ENCODE peak calls at places on chromosomes 1 and 21, in ten cellular contexts. V is A549; S is Peyer's patch; Q is OCI-LY7; G is aorta; O is effector memory CD4-positive, alpha-beta T cell; Y is lower leg skin; W is bronchial epithelial cell; H is GM23338; J is fibroblast of pulmonary artery. Z is an unnamed sample.

GRCh38 chr21:36738489-36739126 is 39.7 kb downstream of the SIM2 start:
- DNase-seq in V (no peak), S (no peak), Q (no peak), G (no peak), O (no peak), Y (no peak), W (no peak), H (no peak), J (no peak), Z (no peak)

GRCh38 chr1:221724931-221725605 is 16.8 kb downstream of the DUSP10 start:
- DNase-seq in V (no peak), S (no peak), Q (no peak), G (peak), O (no peak), Y (peak), W (peak), H (no peak), J (peak), Z (peak)

GRCh38 chr21:25179116-25179515 is 428.2 kb downstream of the MRPL39 start:
- DNase-seq in V (no peak), S (no peak), Q (no peak), G (no peak), O (no peak), Y (no peak), W (no peak), H (no peak), J (peak), Z (peak)

GRCh38 chr1:9316080-9316444 is 23.4 kb downstream of the SPSB1 start:
- DNase-seq in V (no peak), S (no peak), Q (no peak), G (no peak), O (no peak), Y (no peak), W (no peak), H (no peak), J (no peak), Z (no peak)

GRCh38 chr1:5632814-5633213 is 359.4 kb downstream of the NPHP4 start:
- DNase-seq in V (no peak), S (no peak), Q (no peak), G (no peak), O (no peak), Y (no peak), W (no peak), H (no peak), J (no peak), Z (no peak)

GRCh38 chr1:30904962-30905335 is 3.6 kb downstream of the SDC3 start:
- DNase-seq in V (no peak), S (no peak), Q (no peak), G (peak), O (no peak), Y (no peak), W (no peak), H (no peak), J (no peak), Z (no peak)

GRCh38 chr1:114428083-114428754 is 82.8 kb downstream of the TRIM33 start:
- DNase-seq in V (no peak), S (no peak), Q (peak), G (no peak), O (no peak), Y (no peak), W (peak), H (no peak), J (peak), Z (no peak)

GRCh38 chr1:44660176-44660575 is 14.1 kb downstream of the TMEM53 start:
- DNase-seq in V (no peak), S (no peak), Q (no peak), G (no peak), O (no peak), Y (no peak), W (no peak), H (no peak), J (peak), Z (no peak)

GRCh38 chr1:157994081-157994581 is 686 bp downstream of the KIRREL1 start:
- DNase-seq in V (no peak), S (no peak), Q (no peak), G (peak), O (no peak), Y (no peak), W (no peak), H (peak), J (no peak), Z (no peak)

GRCh38 chr1:236524892-236525179 is 1.1 kb downstream of the LGALS8 start:
- DNase-seq in V (no peak), S (no peak), Q (peak), G (no peak), O (no peak), Y (no peak), W (no peak), H (no peak), J (no peak), Z (no peak)

DNA sequence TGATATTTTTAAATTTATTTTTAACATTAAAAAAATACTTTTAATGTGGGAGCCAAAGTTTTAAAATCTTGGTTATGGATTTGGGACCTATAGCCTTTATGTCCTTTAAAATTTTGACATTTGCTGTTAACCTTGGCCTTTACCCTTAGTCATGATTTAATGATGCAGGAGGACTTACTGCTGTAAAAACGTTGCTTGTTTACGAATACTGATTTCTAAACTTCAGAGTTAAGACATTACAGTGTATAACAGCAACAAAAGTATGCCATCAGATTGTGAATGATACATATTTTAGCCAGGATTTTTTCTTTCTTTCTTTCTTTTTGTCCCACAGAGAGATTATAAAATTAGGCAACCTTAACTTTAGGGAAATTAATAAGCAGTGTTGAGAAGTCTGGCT is 8.9 kb downstream of the RBM15 start:
- DNase-seq in V (no peak), S (no peak), Q (no peak), G (no peak), O (no peak), Y (no peak), W (no peak), H (no peak), J (no peak), Z (no peak)
- H3K4me3 ChIP-seq in V (no peak), S (no peak), Q (peak), G (no peak), O (no peak), Y (no peak), W (no peak), H (no peak), J (no peak), Z (no peak)

DNA sequence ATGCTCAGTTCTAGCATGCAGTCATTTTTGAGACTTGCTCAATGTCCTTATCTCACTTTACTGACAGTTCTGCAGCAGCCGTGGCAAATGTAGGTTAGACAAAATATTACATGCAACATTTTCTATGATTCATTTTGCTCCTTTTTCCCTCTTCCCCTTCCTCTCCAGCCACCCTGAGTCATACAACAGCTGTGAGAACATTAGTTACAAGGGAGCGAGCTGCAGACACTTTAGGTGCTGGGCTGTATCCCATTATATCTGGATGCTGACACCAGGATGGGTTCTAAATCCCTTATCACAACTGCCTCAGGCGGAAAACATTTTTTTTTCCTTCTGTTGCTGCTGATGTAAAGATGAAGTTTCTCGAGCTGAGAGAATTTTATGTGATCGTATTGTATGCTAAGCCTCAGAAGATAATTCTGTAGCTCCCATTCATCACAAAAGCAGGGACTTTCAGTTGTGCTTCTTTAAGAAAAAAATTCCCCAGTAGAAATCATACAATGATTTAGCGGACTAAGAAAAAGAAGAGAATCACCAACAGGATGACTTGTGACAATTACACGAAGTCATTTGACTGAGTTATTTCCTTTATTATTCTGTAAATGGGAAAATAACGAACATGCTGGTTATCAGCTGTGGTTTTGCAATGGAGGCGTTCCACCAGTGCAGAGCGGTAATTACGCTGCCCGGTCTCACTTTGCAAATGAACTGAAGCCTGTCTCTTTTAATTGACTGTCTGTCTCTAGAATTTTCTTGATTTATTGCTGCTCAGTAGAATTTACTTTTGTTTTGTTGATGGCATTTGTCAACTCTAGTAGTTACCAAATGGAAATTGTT is 345.0 kb downstream of the DISC1 start:
- DNase-seq in V (no peak), S (no peak), Q (no peak), G (no peak), O (no peak), Y (no peak), W (peak), H (no peak), J (peak), Z (peak)
- H3K4me3 ChIP-seq in V (no peak), S (no peak), Q (no peak), G (no peak), O (no peak), Y (no peak), W (no peak), H (no peak), J (peak), Z (no peak)

DNA sequence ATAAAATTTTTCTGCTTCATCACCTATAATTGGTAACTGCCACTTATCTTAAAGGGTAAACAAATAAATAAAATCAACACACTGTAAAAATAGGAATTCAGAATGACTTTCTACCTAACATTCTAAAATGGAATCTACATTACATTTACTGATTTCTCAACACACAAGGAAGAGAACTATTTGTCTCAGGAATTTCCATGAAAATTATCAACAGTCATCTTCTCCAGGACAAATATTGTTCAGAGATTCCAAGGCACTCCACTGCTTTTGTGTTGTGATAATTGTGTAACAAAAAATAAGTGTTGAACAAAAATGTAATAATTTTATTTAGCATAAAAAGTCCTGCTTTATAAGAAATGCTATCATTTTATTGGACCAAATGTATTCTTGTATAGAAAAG is 7.3 kb downstream of the ODF2L start:
- DNase-seq in V (no peak), S (no peak), Q (no peak), G (no peak), O (no peak), Y (no peak), W (no peak), H (no peak), J (peak), Z (no peak)
- H3K4me3 ChIP-seq in V (no peak), S (no peak), Q (no peak), G (no peak), O (no peak), Y (no peak), W (no peak), H (no peak), J (no peak), Z (no peak)

GRCh38 chr21:44815852-44816628 is 1.8 kb downstream of the SUMO3 start:
- DNase-seq in V (no peak), S (no peak), Q (no peak), G (no peak), O (no peak), Y (no peak), W (no peak), H (no peak), J (no peak), Z (no peak)

GRCh38 chr21:44817914-44818635 is at the start of gene SUMO3:
- DNase-seq in V (peak), S (peak), Q (peak), G (peak), O (peak), Y (peak), W (peak), H (peak), J (peak), Z (peak)

GRCh38 chr21:44818636-44819011 is 762 bp upstream of the SUMO3 start:
- DNase-seq in V (no peak), S (no peak), Q (no peak), G (no peak), O (no peak), Y (no peak), W (no peak), H (peak), J (no peak), Z (no peak)

GRCh38 chr21:44817506-44817880 is 369 bp downstream of the SUMO3 start:
- DNase-seq in V (peak), S (peak), Q (peak), G (peak), O (peak), Y (peak), W (peak), H (peak), J (peak), Z (peak)

DNA sequence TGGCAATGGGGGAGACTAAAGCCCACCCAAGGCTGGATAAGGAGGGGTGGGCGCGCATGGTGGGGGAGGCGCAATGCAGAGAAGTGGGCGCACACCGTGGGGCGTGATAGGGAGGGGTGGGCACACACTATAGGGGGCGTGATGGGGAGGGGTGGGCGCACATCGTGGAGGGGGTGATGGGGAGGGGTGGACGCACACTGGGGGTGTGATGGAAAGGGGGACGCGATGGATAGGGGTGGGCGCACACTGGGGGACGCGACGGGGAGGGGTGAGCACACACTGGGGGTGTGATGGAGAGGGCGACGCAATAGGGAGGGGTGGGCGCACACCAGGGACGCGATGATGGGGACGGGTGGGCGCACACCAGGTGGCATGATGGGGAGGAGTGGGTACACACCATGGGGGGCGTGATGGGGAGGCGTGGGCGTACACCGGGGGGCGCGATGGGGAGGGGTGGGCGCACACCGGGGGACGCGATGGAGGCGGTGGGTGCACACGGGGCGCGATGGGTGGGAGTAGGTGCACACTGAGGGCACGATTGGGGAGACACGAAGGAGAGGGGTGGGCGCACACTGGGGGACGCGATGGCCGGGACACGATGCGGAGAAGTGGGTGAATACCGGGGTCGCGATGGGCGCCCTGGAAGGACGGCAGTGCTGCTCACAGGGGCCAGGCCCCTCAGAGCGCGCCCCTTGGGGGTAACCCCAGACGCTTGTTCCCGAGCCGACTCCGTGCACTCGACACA is 929 bp downstream of the SUMO3 start:
- DNase-seq in V (no peak), S (no peak), Q (no peak), G (no peak), O (no peak), Y (no peak), W (no peak), H (no peak), J (no peak), Z (no peak)
- H3K4me3 ChIP-seq in V (peak), S (peak), Q (peak), G (peak), O (peak), Y (peak), W (peak), H (peak), J (peak), Z (peak)

DNA sequence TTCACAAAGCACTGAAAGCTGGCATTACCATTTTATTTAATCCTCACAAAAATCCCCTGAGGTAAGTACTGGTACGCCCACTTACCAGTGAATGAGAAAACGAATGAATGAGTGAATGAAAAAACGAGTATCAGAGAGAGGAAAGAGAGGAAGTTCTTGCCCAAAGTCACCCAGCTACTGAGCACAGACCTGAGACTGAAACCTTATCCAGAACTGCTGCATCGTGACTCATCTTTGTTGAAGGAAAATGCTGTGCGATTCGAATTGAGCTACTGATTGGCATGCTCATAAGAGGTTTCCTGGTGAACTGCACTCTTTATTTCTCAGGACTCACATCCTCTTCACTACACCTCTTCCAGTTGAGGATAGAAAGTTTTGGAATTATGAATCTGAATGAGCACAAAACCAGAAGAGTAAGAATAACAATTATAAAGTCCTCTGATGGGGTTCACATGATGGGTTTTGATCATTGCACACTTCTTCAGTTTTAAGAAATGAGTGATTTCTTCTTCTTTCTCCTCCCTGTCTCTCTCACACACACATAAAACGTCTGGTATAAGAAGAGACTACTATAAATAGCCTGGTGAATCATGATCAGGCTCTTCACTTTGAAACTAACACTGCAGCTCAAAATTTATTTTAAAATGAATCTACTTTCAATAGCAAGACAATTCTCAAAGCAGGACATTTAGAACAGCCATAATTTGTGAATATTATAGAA is 32.1 kb downstream of the IL12RB2 start:
- DNase-seq in V (no peak), S (no peak), Q (no peak), G (no peak), O (no peak), Y (no peak), W (peak), H (no peak), J (peak), Z (peak)
- H3K4me3 ChIP-seq in V (no peak), S (no peak), Q (no peak), G (no peak), O (no peak), Y (no peak), W (no peak), H (no peak), J (no peak), Z (peak)

DNA sequence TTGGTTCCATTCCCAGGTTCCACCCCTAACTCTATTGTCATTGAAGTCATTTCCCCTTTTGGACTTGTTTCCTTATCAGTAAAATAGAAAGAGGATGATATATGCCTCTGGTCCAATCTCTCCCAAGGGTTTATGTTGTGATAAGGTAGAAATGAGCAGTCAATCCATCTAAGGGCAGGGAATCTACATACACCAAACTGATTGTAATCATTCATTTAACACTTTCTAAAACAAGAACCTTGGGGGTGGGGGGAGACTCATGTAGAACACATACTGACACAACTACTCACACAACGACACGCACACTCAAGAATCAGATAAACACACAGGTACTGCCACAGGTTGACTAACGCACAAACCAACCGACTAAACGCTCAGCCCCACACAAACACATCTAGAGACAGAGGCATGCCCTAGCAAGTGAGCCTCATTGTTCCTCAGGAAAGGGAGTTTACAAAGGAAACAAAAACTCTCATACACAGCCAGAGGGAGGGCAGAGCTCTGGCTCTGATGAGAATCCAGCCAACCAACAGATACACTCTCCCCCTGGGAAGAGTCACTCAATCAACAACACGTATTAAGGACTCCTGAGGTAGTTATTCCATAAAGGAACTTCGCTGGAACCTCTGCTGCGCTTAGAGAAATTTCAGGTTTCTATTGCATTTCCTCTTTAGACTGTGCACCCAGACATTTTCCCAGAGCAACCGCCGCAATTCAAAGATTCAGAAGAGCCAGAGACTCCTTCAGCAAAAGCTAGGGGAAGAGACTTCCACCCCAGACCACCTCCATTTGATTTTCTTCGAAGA is 982 bp downstream of the F11R start:
- DNase-seq in V (no peak), S (no peak), Q (no peak), G (no peak), O (no peak), Y (peak), W (peak), H (peak), J (peak), Z (no peak)
- H3K4me3 ChIP-seq in V (peak), S (peak), Q (peak), G (peak), O (peak), Y (peak), W (peak), H (peak), J (peak), Z (peak)

DNA sequence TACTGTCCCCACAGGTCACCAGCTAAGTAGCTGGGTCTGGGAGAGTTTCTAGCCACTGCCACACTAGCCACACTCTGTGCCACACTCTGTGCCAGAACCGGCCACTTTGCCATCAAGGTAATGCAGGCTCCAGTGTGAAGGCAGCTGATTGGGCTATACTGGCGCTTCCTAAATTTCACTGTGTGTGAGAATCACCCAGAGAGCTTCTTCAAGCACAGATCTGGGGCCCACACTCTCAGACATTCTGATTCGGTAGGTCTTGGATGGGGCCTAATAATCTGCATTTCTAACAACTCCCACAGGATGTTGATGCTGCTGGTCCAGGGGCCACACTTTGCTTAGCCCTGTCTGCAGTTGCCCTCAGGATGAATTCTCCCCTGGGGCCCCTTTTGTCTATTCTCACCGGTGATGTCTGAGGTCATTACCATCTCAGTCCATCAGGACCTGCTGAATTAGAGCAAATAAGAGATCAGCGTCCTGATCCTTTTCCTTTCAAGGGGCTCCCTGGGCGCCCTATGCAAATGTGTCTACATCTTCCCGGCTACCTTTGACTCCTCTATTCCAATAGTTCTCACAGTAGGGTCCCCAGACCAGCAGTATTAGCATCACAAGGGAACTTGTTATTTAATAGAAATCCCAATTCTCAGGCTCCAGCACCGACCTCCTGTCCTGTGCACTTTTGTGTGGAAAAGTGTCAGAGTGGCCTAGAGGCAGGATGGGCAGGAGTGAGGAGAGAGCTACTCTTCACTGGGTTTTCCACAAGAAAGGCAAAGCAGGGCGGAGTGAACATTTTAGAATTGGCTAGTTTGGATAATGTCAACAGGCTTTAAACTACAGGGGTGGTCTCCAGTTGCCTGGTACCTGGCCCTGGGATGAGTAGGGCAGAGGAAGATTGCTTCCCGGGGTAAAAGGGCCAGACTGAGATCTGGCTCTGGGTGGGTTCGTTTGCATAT is 24.7 kb upstream of the LRRN2 start:
- DNase-seq in V (no peak), S (no peak), Q (no peak), G (no peak), O (no peak), Y (no peak), W (no peak), H (peak), J (no peak), Z (no peak)
- H3K4me3 ChIP-seq in V (no peak), S (no peak), Q (no peak), G (no peak), O (no peak), Y (no peak), W (no peak), H (peak), J (no peak), Z (no peak)

Z was measured in astrocyte.